ENCODE peak calls at places on chromosomes 1 and 21, in six cellular contexts. One of them, this sample, is unnamed.
A peak's percentile ranks its signal among the peaks of the same experiment; 100 is the strongest.

GRCh38 chr21:36847189-36847588 is 119.3 kb downstream of the HLCS start:
- DNase-seq in activated T-cell treated with anti-CD3 and anti-CD28 coated beads, Interleukin-2, amount 50 U/mL, for 4 hours: no peak
- DNase-seq in BE2C: no peak
- DNase-seq in A549: peak; percentile 62
- DNase-seq in HuH-7.5: peak; percentile 31
- DNase-seq in mesendoderm: peak; percentile 59
- DNase-seq in this sample: no peak

GRCh38 chr1:109116286-109116685 is 2.4 kb downstream of the ELAPOR1 start:
- DNase-seq in activated T-cell treated with anti-CD3 and anti-CD28 coated beads, Interleukin-2, amount 50 U/mL, for 4 hours: no peak
- DNase-seq in BE2C: no peak
- DNase-seq in A549: no peak
- DNase-seq in HuH-7.5: no peak
- DNase-seq in mesendoderm: no peak
- DNase-seq in this sample: no peak

GRCh38 chr1:37150986-37151385 is 116.7 kb upstream of the GRIK3 start:
- DNase-seq in activated T-cell treated with anti-CD3 and anti-CD28 coated beads, Interleukin-2, amount 50 U/mL, for 4 hours: no peak
- DNase-seq in BE2C: no peak
- DNase-seq in A549: no peak
- DNase-seq in HuH-7.5: no peak
- DNase-seq in mesendoderm: no peak
- DNase-seq in this sample: no peak

GRCh38 chr1:66258404-66259105 is 275.4 kb upstream of the SGIP1 start:
- DNase-seq in activated T-cell treated with anti-CD3 and anti-CD28 coated beads, Interleukin-2, amount 50 U/mL, for 4 hours: no peak
- DNase-seq in BE2C: no peak
- DNase-seq in A549: peak; percentile 52
- DNase-seq in HuH-7.5: no peak
- DNase-seq in mesendoderm: peak; percentile 56
- DNase-seq in this sample: peak; percentile 24

GRCh38 chr1:65998763-65999583 is 206.3 kb downstream of the PDE4B start:
- DNase-seq in activated T-cell treated with anti-CD3 and anti-CD28 coated beads, Interleukin-2, amount 50 U/mL, for 4 hours: no peak
- DNase-seq in BE2C: peak; percentile 11
- DNase-seq in A549: no peak
- DNase-seq in HuH-7.5: no peak
- DNase-seq in mesendoderm: no peak
- DNase-seq in this sample: no peak

GRCh38 chr21:14382486-14382834 is 486 bp downstream of the HSPA13 start:
- DNase-seq in activated T-cell treated with anti-CD3 and anti-CD28 coated beads, Interleukin-2, amount 50 U/mL, for 4 hours: peak; percentile 21
- DNase-seq in BE2C: no peak
- DNase-seq in A549: no peak
- DNase-seq in HuH-7.5: no peak
- DNase-seq in mesendoderm: peak; percentile 86
- DNase-seq in this sample: peak; percentile 76

GRCh38 chr21:40504825-40505224 is 342.1 kb downstream of the DSCAM start:
- DNase-seq in activated T-cell treated with anti-CD3 and anti-CD28 coated beads, Interleukin-2, amount 50 U/mL, for 4 hours: no peak
- DNase-seq in BE2C: no peak
- DNase-seq in A549: no peak
- DNase-seq in HuH-7.5: no peak
- DNase-seq in mesendoderm: peak; percentile 36
- DNase-seq in this sample: no peak

GRCh38 chr1:29235955-29236742 is at the start of gene PTPRU:
- DNase-seq in activated T-cell treated with anti-CD3 and anti-CD28 coated beads, Interleukin-2, amount 50 U/mL, for 4 hours: peak; percentile 78
- DNase-seq in BE2C: peak; percentile 77
- DNase-seq in A549: peak; percentile 53
- DNase-seq in HuH-7.5: peak; percentile 90
- DNase-seq in mesendoderm: peak; percentile 82
- DNase-seq in this sample: peak; percentile 88

GRCh38 chr1:181175955-181176354 is 87.5 kb downstream of the IER5 start:
- DNase-seq in activated T-cell treated with anti-CD3 and anti-CD28 coated beads, Interleukin-2, amount 50 U/mL, for 4 hours: no peak
- DNase-seq in BE2C: no peak
- DNase-seq in A549: no peak
- DNase-seq in HuH-7.5: no peak
- DNase-seq in mesendoderm: no peak
- DNase-seq in this sample: no peak

GRCh38 chr21:45618287-45618686 is 25.2 kb upstream of the PCBP3 start:
- DNase-seq in activated T-cell treated with anti-CD3 and anti-CD28 coated beads, Interleukin-2, amount 50 U/mL, for 4 hours: no peak
- DNase-seq in BE2C: peak; percentile 27
- DNase-seq in A549: no peak
- DNase-seq in HuH-7.5: no peak
- DNase-seq in mesendoderm: no peak
- DNase-seq in this sample: no peak

GRCh38 chr21:33238565-33239255 is 9.0 kb downstream of the IFNAR2 start:
- DNase-seq in activated T-cell treated with anti-CD3 and anti-CD28 coated beads, Interleukin-2, amount 50 U/mL, for 4 hours: no peak
- DNase-seq in BE2C: no peak
- DNase-seq in A549: no peak
- DNase-seq in HuH-7.5: no peak
- DNase-seq in mesendoderm: no peak
- DNase-seq in this sample: no peak

GRCh38 chr1:184878602-184879001 is 95.7 kb downstream of the NIBAN1 start:
- DNase-seq in activated T-cell treated with anti-CD3 and anti-CD28 coated beads, Interleukin-2, amount 50 U/mL, for 4 hours: no peak
- DNase-seq in BE2C: no peak
- DNase-seq in A549: no peak
- DNase-seq in HuH-7.5: no peak
- DNase-seq in mesendoderm: no peak
- DNase-seq in this sample: no peak

GRCh38 chr1:181128592-181129497 is 40.3 kb downstream of the IER5 start:
- DNase-seq in activated T-cell treated with anti-CD3 and anti-CD28 coated beads, Interleukin-2, amount 50 U/mL, for 4 hours: no peak
- DNase-seq in BE2C: no peak
- DNase-seq in A549: no peak
- DNase-seq in HuH-7.5: no peak
- DNase-seq in mesendoderm: no peak
- DNase-seq in this sample: peak; percentile 54

This sample was measured in left kidney.